ENCODE peak calls at places on chromosomes 4 and X, in eight cellular contexts. Y is A549, C is erythroblast, P is adrenal gland, N is testis, D is K562, K is lower leg skin, G is IMR-90. V is an unnamed sample.
A peak's percentile ranks its signal among the peaks of the same experiment; 100 is the strongest.

GRCh38 chrX:39953027-39953426 is 144.7 kb downstream of the BCOR start:
- DNase-seq in Y (no peak), G (no peak), D (no peak), N (no peak), K (no peak), P (no peak), C (no peak), V (no peak)

GRCh38 chrX:126551306-126551705 is 1.3 kb downstream of the DCAF12L1 start:
- DNase-seq in G (no peak), P (no peak), D (no peak), K (no peak), Y (no peak), C (no peak), N (peak; percentile 14), V (no peak)

GRCh38 chr4:71066737-71067716 is 73.6 kb downstream of the DCK start:
- DNase-seq in G (no peak), P (no peak), C (no peak), K (no peak), N (no peak), D (no peak), Y (no peak), V (no peak)

GRCh38 chr4:117796677-117797076 is 237.6 kb upstream of the NDST3 start:
- DNase-seq in G (no peak), C (no peak), Y (no peak), K (no peak), N (no peak), D (no peak), P (no peak), V (no peak)

GRCh38 chr4:168421671-168422070 is 58.6 kb downstream of the DDX60L start:
- DNase-seq in Y (no peak), N (no peak), D (peak; percentile 6), G (peak; percentile 47), P (no peak), C (peak; percentile 53), K (no peak), V (no peak)

GRCh38 chr4:76723373-76723772 is 174.6 kb downstream of the SOWAHB start:
- DNase-seq in G (peak; percentile 63), D (no peak), K (no peak), N (no peak), C (no peak), Y (no peak), P (no peak), V (no peak)

GRCh38 chr4:6474705-6475457 is 2.5 kb upstream of the PPP2R2C start:
- DNase-seq in K (no peak), G (no peak), C (no peak), Y (no peak), D (no peak), P (no peak), N (no peak), V (no peak)

GRCh38 chr4:53617101-53617680 is 25.9 kb upstream of the LNX1 start:
- DNase-seq in Y (no peak), G (peak; percentile 39), N (no peak), K (no peak), P (no peak), D (no peak), C (no peak), V (no peak)

GRCh38 chr4:4918067-4918466 is 58.6 kb downstream of the MSX1 start:
- DNase-seq in D (no peak), C (no peak), N (no peak), P (no peak), G (no peak), Y (no peak), K (no peak), V (no peak)

GRCh38 chr4:77481856-77482255 is 123.8 kb upstream of the CXCL13 start:
- DNase-seq in C (no peak), Y (no peak), N (no peak), D (no peak), K (no peak), G (no peak), P (no peak), V (no peak)

GRCh38 chr4:185112104-185112503 is 31.0 kb upstream of the SLC25A4 start:
- DNase-seq in N (peak; percentile 53), C (no peak), P (peak; percentile 86), Y (peak; percentile 70), K (no peak), G (peak; percentile 96), D (no peak), V (peak; percentile 83)

GRCh38 chr4:174709531-174709930 is 119.5 kb downstream of the GLRA3 start:
- DNase-seq in N (no peak), Y (no peak), D (no peak), C (no peak), K (no peak), P (no peak), G (no peak), V (no peak)

GRCh38 chrX:72295745-72296144 is 10.0 kb downstream of the CITED1 start:
- DNase-seq in N (no peak), K (no peak), Y (no peak), P (no peak), D (no peak), G (no peak), C (no peak), V (no peak)

GRCh38 chr4:98565646-98566403 is 92.6 kb downstream of the TSPAN5 start:
- DNase-seq in K (no peak), D (no peak), C (no peak), Y (no peak), P (no peak), N (no peak), G (no peak), V (no peak)

GRCh38 chr4:85677286-85677685 is 202.3 kb downstream of the ARHGAP24 start:
- DNase-seq in P (no peak), G (no peak), K (no peak), N (no peak), D (no peak), Y (no peak), C (no peak), V (no peak)

GRCh38 chrX:28850955-28851354 is 263.7 kb downstream of the IL1RAPL1 start:
- DNase-seq in D (no peak), Y (no peak), C (no peak), N (no peak), G (no peak), P (no peak), K (no peak), V (no peak)

GRCh38 chr4:165360985-165361678 is 17.7 kb upstream of the CPE start:
- DNase-seq in N (no peak), P (no peak), C (no peak), K (no peak), G (no peak), D (no peak), Y (no peak), V (no peak)

GRCh38 chr4:53916431-53916889 is 147.9 kb downstream of the CHIC2 start:
- DNase-seq in K (no peak), P (no peak), N (no peak), G (peak; percentile 83), C (no peak), Y (no peak), D (no peak), V (no peak)

GRCh38 chrX:78522601-78523000 is 136.5 kb downstream of the RTL3 start:
- DNase-seq in D (no peak), N (no peak), G (no peak), P (no peak), Y (no peak), C (no peak), K (no peak), V (no peak)

GRCh38 chrX:101051549-101052302 is at the start of gene TRMT2B:
- DNase-seq in D (peak; percentile 87), P (peak; percentile 88), C (peak; percentile 85), G (peak; percentile 64), Y (peak; percentile 84), N (peak; percentile 89), K (peak; percentile 70), V (peak; percentile 59)
- TF ChIP-seq POLR2A in D (peak; percentile 80), P (peak; percentile 38), C (peak; percentile 77), G (no peak), Y (peak; percentile 41), N (no peak), K (no peak), V (no peak)

GRCh38 chr4:986428-986948 is 356 bp upstream of the IDUA start:
- DNase-seq in N (no peak), Y (no peak), D (no peak), C (no peak), K (no peak), P (no peak), G (no peak), V (no peak)
- TF ChIP-seq POLR2A in N (no peak), Y (no peak), D (peak; percentile 82), C (peak; percentile 48), K (no peak), P (peak; percentile 42), G (no peak), V (peak; percentile 79)

GRCh38 chrX:136909706-136910564 is 29.4 kb upstream of the RBMX start:
- DNase-seq in D (peak; percentile 86), P (peak; percentile 90), N (peak; percentile 89), G (peak; percentile 91), C (peak; percentile 85), Y (peak; percentile 73), K (peak; percentile 91), V (peak; percentile 48)
- TF ChIP-seq POLR2A in D (peak; percentile 89), P (peak; percentile 34), N (no peak), G (no peak), C (peak; percentile 88), Y (peak; percentile 28), K (no peak), V (peak; percentile 34)

GRCh38 chrX:129931411-129932136 is 25.6 kb downstream of the UTP14A start:
- DNase-seq in Y (peak; percentile 95), K (peak; percentile 85), C (peak; percentile 74), N (peak; percentile 93), P (peak; percentile 97), D (peak; percentile 92), G (peak; percentile 84), V (peak; percentile 83)
- TF ChIP-seq POLR2A in Y (peak; percentile 58), K (no peak), C (no peak), N (no peak), P (peak; percentile 46), D (peak; percentile 67), G (peak; percentile 47), V (peak; percentile 31)

GRCh38 chrX:150225266-150225665 is 137.9 kb upstream of the MAMLD1 start:
- DNase-seq in G (no peak), K (no peak), P (no peak), C (no peak), N (no peak), D (no peak), Y (no peak), V (no peak)
- TF ChIP-seq POLR2A in G (no peak), K (no peak), P (no peak), C (no peak), N (no peak), D (no peak), Y (no peak), V (no peak)

GRCh38 chrX:103585421-103586313 is at the start of gene TCEAL4:
- DNase-seq in N (peak; percentile 84), K (peak; percentile 45), Y (peak; percentile 54), P (peak; percentile 78), C (peak; percentile 23), G (no peak), D (no peak), V (peak; percentile 30)
- TF ChIP-seq POLR2A in N (no peak), K (no peak), Y (peak; percentile 50), P (peak; percentile 56), C (no peak), G (no peak), D (no peak), V (peak; percentile 38)

GRCh38 chr4:10018818-10019438 is 2.4 kb downstream of the SLC2A9 start:
- DNase-seq in C (peak; percentile 86), K (peak; percentile 93), P (peak; percentile 99), G (peak; percentile 93), N (peak; percentile 98), Y (peak; percentile 66), D (peak; percentile 92), V (no peak)
- TF ChIP-seq POLR2A in C (peak; percentile 38), K (no peak), P (peak; percentile 73), G (peak; percentile 24), N (peak; percentile 26), Y (peak; percentile 5), D (peak; percentile 66), V (no peak)